ENCODE peak calls at places on chromosomes 12 and 14, in five cellular contexts. E is RWPE2, F is OCI-LY7, X is Panc1, O is MM.1S. N is an unnamed sample. For H3K4me1, the result is how much of the 10 kb centered on the place peaks cover.

GRCh38 chr12:58095002-58095401 is 153.6 kb downstream of the ATP23 start:
- DNase-seq in O (no peak), E (no peak), F (peak), X (no peak), N (no peak)

GRCh38 chr14:24695265-24696241 is 61.6 kb upstream of the GZMB start:
- DNase-seq in F (peak), X (no peak), E (no peak), O (no peak), N (no peak)

GRCh38 chr14:60977848-60978247 is 3.0 kb downstream of the TRMT5 start:
- DNase-seq in F (no peak), X (no peak), E (no peak), O (no peak), N (no peak)

GRCh38 chr12:110822821-110823415 is 23.9 kb upstream of the CCDC63 start:
- DNase-seq in O (no peak), E (no peak), F (no peak), X (no peak), N (no peak)

GRCh38 chr14:79062226-79062625 is 892.1 kb downstream of the NRXN3 start:
- DNase-seq in O (no peak), X (no peak), E (no peak), F (no peak), N (no peak)

GRCh38 chr12:132633901-132634300 is 15.3 kb downstream of the P2RX2 start:
- DNase-seq in F (no peak), O (no peak), E (no peak), X (no peak), N (no peak)

GRCh38 chr14:91143862-91144261 is 30.0 kb downstream of the DGLUCY start:
- DNase-seq in F (no peak), O (no peak), X (no peak), E (no peak), N (peak)

GRCh38 chr14:68659021-68659931 is 133.6 kb downstream of the ZFP36L1 start:
- DNase-seq in F (no peak), X (no peak), E (no peak), O (no peak), N (no peak)

GRCh38 chr14:86203843-86204242 is 673.9 kb downstream of the FLRT2 start:
- DNase-seq in F (peak), X (no peak), O (peak), E (no peak), N (no peak)

GRCh38 chr14:36221097-36221496 is 44.6 kb upstream of the PTCSC3 start:
- DNase-seq in E (no peak), X (no peak), O (no peak), F (no peak), N (no peak)

GRCh38 chr12:88854260-88854659 is 274.0 kb upstream of the KITLG start:
- DNase-seq in O (no peak), E (no peak), F (no peak), X (no peak), N (no peak)

GRCh38 chr12:13288501-13288900 is 92.0 kb downstream of the EMP1 start:
- DNase-seq in E (no peak), O (no peak), F (no peak), X (no peak), N (no peak)

DNA sequence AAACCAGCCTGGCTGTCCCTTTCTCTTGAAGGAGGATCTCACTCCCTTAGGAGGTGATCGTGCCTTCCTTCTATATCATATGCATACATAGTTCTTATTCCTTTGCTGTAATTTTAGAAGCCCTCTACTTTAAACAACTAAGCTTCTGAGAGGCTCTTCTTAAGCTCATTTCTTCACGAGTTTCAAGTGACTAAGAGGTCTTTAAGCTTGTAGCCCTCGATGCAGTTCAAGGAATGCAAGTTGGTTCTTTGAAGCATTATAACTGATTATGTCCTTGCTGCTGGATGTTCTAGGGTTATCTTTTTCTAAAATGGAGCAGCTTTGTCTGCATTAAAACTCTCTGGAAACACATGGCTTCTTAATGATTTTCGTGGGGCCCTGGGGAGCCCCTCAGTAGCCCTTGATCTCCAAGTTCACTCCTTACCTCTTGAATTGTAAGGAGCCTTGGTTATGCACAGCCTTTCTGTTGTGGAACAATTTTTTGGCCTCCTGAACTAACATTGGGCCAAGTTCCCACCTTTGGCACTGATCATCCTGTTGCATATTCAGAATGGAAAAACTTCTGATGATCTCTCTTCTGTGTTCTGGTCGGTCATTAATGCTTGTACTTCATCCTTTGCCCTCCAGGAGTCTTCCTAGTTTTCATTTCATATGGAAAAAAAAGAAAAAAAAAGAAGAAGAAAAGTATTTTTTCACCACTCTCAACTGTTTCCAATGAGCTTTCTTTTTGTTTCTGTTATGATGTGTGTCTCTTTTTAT is 12.6 kb downstream of the RASSF8 start:
- DNase-seq in X (no peak), E (no peak), O (no peak), F (no peak), N (no peak)
- TF ChIP-seq CTCF in X (peak), E (no peak), O (no peak), F (no peak), N (peak)

DNA sequence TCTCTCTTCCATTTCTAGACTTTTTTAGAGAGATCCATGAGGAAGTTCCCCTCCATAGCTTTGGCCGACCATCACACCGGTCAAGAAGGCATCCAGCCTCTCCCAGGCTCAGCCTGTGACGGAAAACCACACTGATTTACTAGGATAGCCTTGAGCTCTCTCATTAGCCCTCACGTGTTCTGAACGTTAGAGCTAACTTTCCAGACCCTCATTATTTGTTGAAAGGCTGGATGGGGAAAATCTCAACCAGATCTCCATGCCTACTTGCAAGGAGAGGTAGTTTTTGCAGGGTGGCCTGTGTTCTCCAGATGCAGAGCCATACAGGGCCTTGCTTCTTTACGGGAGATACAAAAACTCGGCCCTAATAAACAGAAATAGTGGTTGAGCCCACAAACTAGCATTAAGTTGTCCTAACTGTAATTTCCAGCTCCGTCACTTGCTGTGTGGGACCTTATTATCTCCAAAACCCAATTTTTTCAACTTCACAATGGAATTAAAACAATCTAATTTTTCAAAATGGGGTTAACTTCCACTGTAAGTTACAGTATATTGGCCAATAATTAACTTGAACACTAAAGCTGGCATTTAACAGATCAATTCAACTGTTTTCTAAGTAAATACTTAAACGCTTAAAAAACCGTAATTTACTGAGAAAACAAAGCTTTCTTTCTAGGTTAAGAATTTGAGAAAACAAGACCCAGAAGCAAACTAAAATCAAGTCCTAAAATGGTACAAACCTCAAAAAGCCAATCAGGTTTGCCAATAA is 65.3 kb downstream of the KLHL28 start:
- DNase-seq in E (no peak), X (no peak), F (no peak), O (no peak), N (no peak)
- H3K4me3 ChIP-seq in E (peak), X (peak), F (peak), O (peak), N (peak)

GRCh38 chr14:69684461-69685183 is 73.2 kb downstream of the SUSD6 start:
- DNase-seq in F (no peak), E (no peak), O (no peak), X (no peak), N (no peak)

GRCh38 chr14:69683971-69684370 is 72.6 kb downstream of the SUSD6 start:
- DNase-seq in F (no peak), X (no peak), E (no peak), O (no peak), N (no peak)

GRCh38 chr14:69685716-69686115 is 74.3 kb downstream of the SUSD6 start:
- DNase-seq in F (no peak), E (no peak), O (no peak), X (no peak), N (no peak)

GRCh38 chr14:69682607-69683263 is 71.3 kb downstream of the SUSD6 start:
- DNase-seq in E (no peak), O (peak), F (no peak), X (no peak), N (no peak)

GRCh38 chr14:69685217-69685616 is 73.8 kb downstream of the SUSD6 start:
- DNase-seq in E (peak), O (no peak), X (peak), F (no peak), N (no peak)
- H3K4me1 ChIP-seq in E (under half), O (under half), X (under half), F (half or more), N (under half)

GRCh38 chr12:389138-390096 is at the start of gene KDM5A:
- DNase-seq in E (peak), O (peak), X (peak), F (peak), N (peak)
- TF ChIP-seq CTCF in E (no peak), O (no peak), X (no peak), F (no peak), N (no peak)